ENCODE peak calls at places on chromosomes 1 and 21, in eight cellular contexts. T is fibroblast of mammary gland; I is EL; M is mesenteric fat pad; E is D341Med; S is iris pigment epithelial cell; G is CD4-positive, alpha-beta T cell; B is endothelial cell of umbilical vein. A is an unnamed sample.

GRCh38 chr1:234315091-234315541 is 58.1 kb upstream of the COA6 start:
- DNase-seq in B (peak; percentile 67), S (peak; percentile 66), T (peak; percentile 52), M (no peak), I (peak; percentile 72), E (no peak), G (peak; percentile 33), A (no peak)

GRCh38 chr1:66351913-66352312 is 182.0 kb upstream of the SGIP1 start:
- DNase-seq in S (no peak), E (no peak), M (no peak), G (peak; percentile 35), T (no peak), B (no peak), I (no peak), A (no peak)

GRCh38 chr21:28657576-28657975 is 335.1 kb downstream of the LTN1 start:
- DNase-seq in E (no peak), S (no peak), T (no peak), I (no peak), M (no peak), B (no peak), G (no peak), A (no peak)

GRCh38 chr1:7610936-7611335 is 160.2 kb upstream of the VAMP3 start:
- DNase-seq in T (no peak), B (no peak), E (no peak), S (no peak), G (no peak), I (no peak), M (no peak), A (no peak)

GRCh38 chr1:79079770-79080169 is 73.2 kb upstream of the ADGRL4 start:
- DNase-seq in M (no peak), B (peak; percentile 98), S (peak; percentile 88), E (peak; percentile 11), G (no peak), I (peak; percentile 76), T (peak; percentile 84), A (no peak)

GRCh38 chr1:112298558-112298957 is 97.5 kb upstream of the CTTNBP2NL start:
- DNase-seq in E (peak; percentile 57), T (peak; percentile 66), B (peak; percentile 72), S (peak; percentile 60), G (peak; percentile 2), M (no peak), I (peak; percentile 56), A (no peak)

GRCh38 chr1:1244192-1244811 is 2.2 kb downstream of the C1QTNF12 start:
- DNase-seq in I (no peak), B (no peak), M (no peak), E (no peak), G (no peak), S (no peak), T (no peak), A (no peak)

GRCh38 chr1:3432306-3432705 is 22.2 kb upstream of the ARHGEF16 start:
- DNase-seq in S (no peak), T (no peak), I (no peak), E (no peak), G (no peak), B (no peak), M (no peak), A (no peak)

GRCh38 chr1:201480231-201481003 is 11.4 kb upstream of the PHLDA3 start:
- DNase-seq in G (peak; percentile 35), S (peak; percentile 92), I (peak; percentile 68), M (peak; percentile 93), E (peak; percentile 83), B (no peak), T (peak; percentile 80), A (peak; percentile 61)

GRCh38 chr1:196115641-196116040 is 492.6 kb downstream of the KCNT2 start:
- DNase-seq in T (peak; percentile 52), B (no peak), G (no peak), M (no peak), I (peak; percentile 80), E (no peak), S (peak; percentile 67), A (no peak)

GRCh38 chr1:101310484-101310883 is 73.7 kb downstream of the S1PR1 start:
- DNase-seq in I (no peak), B (no peak), G (no peak), E (no peak), M (no peak), S (no peak), T (no peak), A (no peak)

GRCh38 chr1:43241352-43241953 is 28.3 kb upstream of the TMEM125 start:
- DNase-seq in B (no peak), M (peak; percentile 41), G (no peak), E (no peak), T (peak; percentile 27), S (peak; percentile 54), I (peak; percentile 64), A (no peak)

GRCh38 chr1:206911064-206911663 is 10.6 kb downstream of the FCMR start:
- DNase-seq in B (peak; percentile 59), M (no peak), I (peak; percentile 70), E (peak; percentile 69), S (peak; percentile 66), T (peak; percentile 81), G (no peak), A (no peak)